ENCODE peak calls at places on chromosomes 13 and 19, in five cellular contexts. O is tibial artery, M is IMR-90, W is Peyer's patch, P is gastrocnemius medialis. H is an unnamed sample. For H3K4me1, the result is how much of the 10 kb centered on the place peaks cover.

GRCh38 chr19:8034178-8034525 is 18.4 kb upstream of the CCL25 start:
- DNase-seq in M (no peak), P (no peak), O (no peak), W (no peak), H (no peak)

GRCh38 chr13:66835040-66835628 is 395.0 kb downstream of the PCDH9 start:
- DNase-seq in P (peak), W (no peak), M (peak), O (peak), H (no peak)

GRCh38 chr13:32121316-32121715 is 89.7 kb downstream of the FRY start:
- DNase-seq in P (no peak), O (no peak), W (no peak), M (no peak), H (no peak)

GRCh38 chr19:30719189-30719990 is 347.2 kb downstream of the ZNF536 start:
- DNase-seq in W (no peak), M (no peak), O (no peak), P (peak), H (no peak)

GRCh38 chr13:98549006-98549727 is 27.7 kb downstream of the STK24 start:
- DNase-seq in O (peak), P (no peak), W (no peak), M (peak), H (no peak)

GRCh38 chr19:48837586-48838191 is 1.4 kb upstream of the HSD17B14 start:
- DNase-seq in W (no peak), M (no peak), P (no peak), O (no peak), H (no peak)

GRCh38 chr19:10209305-10209704 is 14.6 kb upstream of the DNMT1 start:
- DNase-seq in M (peak), W (no peak), P (no peak), O (no peak), H (no peak)

GRCh38 chr13:54859827-54860226 is 1831.2 kb downstream of the OLFM4 start:
- DNase-seq in W (no peak), O (no peak), P (no peak), M (no peak), H (no peak)

GRCh38 chr13:96994030-96994848 is at the start of gene OXGR1:
- DNase-seq in P (no peak), W (no peak), M (no peak), O (no peak), H (no peak)

GRCh38 chr13:57724486-57725272 is 93.1 kb downstream of the PCDH17 start:
- DNase-seq in O (no peak), W (no peak), M (no peak), P (no peak), H (no peak)
- H3K4me1 ChIP-seq in O (under half), W (under half), M (under half), P (under half), H (under half)

GRCh38 chr13:112063807-112064206 is 3.1 kb upstream of the SOX1 start:
- DNase-seq in O (no peak), P (no peak), W (no peak), M (no peak), H (no peak)

GRCh38 chr13:112064222-112064621 is 2.7 kb upstream of the SOX1 start:
- DNase-seq in O (no peak), W (no peak), M (no peak), P (no peak), H (no peak)

GRCh38 chr13:112065867-112066623 is 904 bp upstream of the SOX1 start:
- DNase-seq in W (no peak), P (no peak), O (no peak), M (no peak), H (no peak)

GRCh38 chr13:112066624-112067004 is 335 bp upstream of the SOX1 start:
- DNase-seq in O (no peak), W (no peak), M (no peak), P (no peak), H (no peak)

DNA sequence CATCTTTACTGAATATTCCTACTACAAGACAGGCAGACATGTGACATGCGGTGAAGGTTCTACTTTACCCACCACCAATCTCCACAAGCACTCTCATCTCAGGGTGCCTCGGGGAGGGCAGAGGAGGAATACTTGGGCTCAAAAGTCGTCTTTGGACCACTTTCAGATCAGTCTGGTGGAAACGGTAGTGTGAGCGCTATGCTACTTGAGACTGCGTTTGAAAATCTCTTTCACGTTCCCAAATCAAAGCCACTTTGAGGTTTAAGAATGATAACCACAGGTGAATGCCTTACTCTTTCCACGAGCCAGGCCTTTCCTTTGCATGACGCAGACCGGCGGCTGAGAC is 1.5 kb upstream of the SOX1 start:
- DNase-seq in W (no peak), M (no peak), P (no peak), O (no peak), H (no peak)
- H3K4me3 ChIP-seq in W (no peak), M (no peak), P (no peak), O (no peak), H (no peak)

DNA sequence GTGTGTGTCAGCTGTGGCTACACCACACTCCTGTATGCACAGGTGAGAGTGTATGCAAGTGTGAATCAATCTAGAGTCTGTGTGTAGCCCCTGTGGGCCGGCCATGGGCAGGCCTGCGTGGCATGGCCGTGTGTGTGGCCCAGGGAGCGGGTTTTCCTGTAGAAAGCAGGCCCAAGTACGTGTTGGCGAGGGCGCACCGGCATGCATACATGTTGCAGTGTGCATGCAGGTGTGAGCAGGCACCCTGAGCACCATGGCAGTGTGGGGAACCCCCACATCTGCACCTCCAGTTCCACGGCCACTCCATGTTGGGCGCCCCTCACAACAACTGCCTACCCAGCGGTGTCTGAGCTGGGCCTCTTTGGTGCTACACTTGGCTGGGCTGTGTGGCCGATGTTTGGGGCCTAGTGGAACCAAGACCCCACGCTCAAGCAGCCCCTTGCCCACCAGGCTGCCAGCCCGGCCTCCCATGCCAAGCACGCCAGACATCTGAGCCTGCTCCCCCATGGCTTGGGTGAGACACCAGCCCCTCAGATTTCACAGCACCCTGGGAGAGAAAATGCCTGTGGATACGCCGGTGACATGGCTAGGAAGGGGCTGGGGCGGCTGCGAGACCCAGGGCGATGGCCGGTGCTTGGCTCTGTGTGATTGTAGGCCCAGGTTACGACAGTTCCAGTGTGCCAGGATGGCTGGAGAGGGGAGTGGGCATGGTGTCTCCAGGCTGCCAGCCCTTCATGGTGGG is 2.1 kb downstream of the NFIX start:
- DNase-seq in M (no peak), O (no peak), W (no peak), P (no peak), H (no peak)
- H3K4me1 ChIP-seq in M (under half), O (under half), W (under half), P (half or more), H (half or more)

GRCh38 chr19:3367572-3368440 is 1.4 kb downstream of the NFIC start:
- DNase-seq in W (no peak), O (peak), M (no peak), P (no peak), H (no peak)
- H3K4me3 ChIP-seq in W (peak), O (peak), M (peak), P (peak), H (peak)

GRCh38 chr19:35744688-35745327 is 410 bp downstream of the U2AF1L4 start:
- DNase-seq in P (peak), M (peak), O (peak), W (peak), H (peak)

GRCh38 chr19:35744335-35744687 is 907 bp downstream of the U2AF1L4 start:
- DNase-seq in P (no peak), O (no peak), M (no peak), W (no peak), H (no peak)

GRCh38 chr19:35746556-35746955 is 1.1 kb downstream of the PSENEN start:
- DNase-seq in W (no peak), M (no peak), P (no peak), O (no peak), H (no peak)

GRCh38 chr19:35746087-35746462 is 624 bp downstream of the PSENEN start:
- DNase-seq in P (no peak), M (no peak), W (no peak), O (no peak), H (no peak)

DNA sequence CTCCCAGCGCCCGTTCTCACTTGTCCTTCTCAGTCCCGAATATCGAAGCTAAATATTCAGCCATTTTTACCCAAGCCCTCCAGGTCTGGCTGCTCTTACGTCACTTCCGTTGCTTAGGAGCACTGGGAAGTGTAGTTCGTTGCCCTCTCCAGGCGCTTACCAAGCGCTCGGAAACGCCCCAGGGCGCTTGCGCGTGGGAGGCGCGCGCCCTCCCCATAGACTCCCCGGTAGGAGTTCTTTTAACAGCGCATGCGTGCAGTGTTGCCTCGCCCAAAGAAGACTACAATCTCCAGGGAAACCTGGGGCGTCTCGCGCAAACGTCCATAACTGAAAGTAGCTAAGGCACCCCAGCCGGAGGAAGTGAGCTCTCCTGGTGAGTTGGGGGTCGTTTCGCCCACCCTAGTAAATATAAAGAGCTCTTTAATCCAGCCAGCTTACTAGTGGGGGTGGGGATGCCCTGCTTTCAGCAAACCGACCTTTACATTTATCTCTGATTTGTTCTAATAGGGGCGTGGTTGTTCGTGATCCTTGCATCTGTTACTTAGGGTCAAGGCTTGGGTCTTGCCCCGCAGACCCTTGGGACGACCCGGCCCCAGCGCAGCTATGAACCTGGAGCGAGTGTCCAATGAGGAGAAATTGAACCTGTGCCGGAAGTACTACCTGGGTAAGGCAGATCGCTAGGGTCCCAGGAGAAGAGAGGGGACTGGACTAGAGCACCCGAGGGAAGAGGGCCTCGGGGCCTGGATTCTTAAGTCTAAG is at the start of the genes PSENEN and U2AF1L4:
- DNase-seq in O (peak), P (peak), W (peak), M (peak), H (peak)
- H3K4me1 ChIP-seq in O (under half), P (under half), W (under half), M (under half), H (under half)

GRCh38 chr19:44050740-44051653 is 839 bp upstream of the ZNF223 start:
- DNase-seq in O (no peak), M (no peak), P (no peak), W (no peak), H (no peak)
- H3K4me3 ChIP-seq in O (peak), M (peak), P (peak), W (peak), H (peak)

GRCh38 chr13:50225188-50226155 is 210.2 kb downstream of the KCNRG start:
- DNase-seq in M (no peak), W (no peak), P (no peak), O (no peak), H (no peak)

GRCh38 chr13:50228527-50228926 is 213.3 kb downstream of the KCNRG start:
- DNase-seq in O (no peak), P (no peak), M (no peak), W (no peak), H (no peak)

GRCh38 chr13:50224534-50224933 is 209.3 kb downstream of the KCNRG start:
- DNase-seq in W (no peak), O (no peak), P (no peak), M (peak), H (no peak)

GRCh38 chr13:50227356-50227755 is 212.1 kb downstream of the KCNRG start:
- DNase-seq in P (no peak), O (no peak), M (no peak), W (no peak), H (no peak)

DNA sequence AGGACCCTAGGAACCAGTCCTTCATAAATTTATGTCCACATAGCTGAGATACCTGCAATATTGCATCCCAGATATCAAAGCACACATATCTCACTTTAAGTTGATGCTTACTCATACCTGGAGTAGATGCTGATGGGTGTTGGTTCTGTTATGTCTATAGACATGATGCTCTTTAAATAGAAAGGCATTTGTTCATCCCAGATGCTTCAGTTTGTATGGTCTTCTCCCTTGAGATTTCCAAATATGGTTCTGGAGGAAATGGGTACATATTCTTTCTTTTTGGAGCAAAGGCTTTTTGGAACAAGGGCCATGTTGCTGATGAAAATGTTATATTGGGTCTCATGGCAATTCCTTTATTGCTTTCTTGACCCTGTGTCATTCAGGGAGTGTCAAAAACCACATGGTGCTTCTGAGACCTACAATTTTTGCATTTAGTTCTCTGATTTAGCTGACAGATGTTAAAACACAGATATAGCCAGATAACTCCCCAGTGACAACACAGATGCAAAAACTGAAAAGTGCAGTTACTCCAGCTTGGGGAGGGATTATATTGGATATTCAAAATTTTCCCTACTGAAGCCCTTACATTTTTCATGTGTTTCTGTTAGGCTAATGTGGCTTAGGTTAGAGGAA is 211.4 kb downstream of the KCNRG start:
- DNase-seq in M (no peak), W (no peak), P (no peak), O (no peak), H (no peak)
- H3K4me1 ChIP-seq in M (under half), W (under half), P (under half), O (under half), H (under half)

DNA sequence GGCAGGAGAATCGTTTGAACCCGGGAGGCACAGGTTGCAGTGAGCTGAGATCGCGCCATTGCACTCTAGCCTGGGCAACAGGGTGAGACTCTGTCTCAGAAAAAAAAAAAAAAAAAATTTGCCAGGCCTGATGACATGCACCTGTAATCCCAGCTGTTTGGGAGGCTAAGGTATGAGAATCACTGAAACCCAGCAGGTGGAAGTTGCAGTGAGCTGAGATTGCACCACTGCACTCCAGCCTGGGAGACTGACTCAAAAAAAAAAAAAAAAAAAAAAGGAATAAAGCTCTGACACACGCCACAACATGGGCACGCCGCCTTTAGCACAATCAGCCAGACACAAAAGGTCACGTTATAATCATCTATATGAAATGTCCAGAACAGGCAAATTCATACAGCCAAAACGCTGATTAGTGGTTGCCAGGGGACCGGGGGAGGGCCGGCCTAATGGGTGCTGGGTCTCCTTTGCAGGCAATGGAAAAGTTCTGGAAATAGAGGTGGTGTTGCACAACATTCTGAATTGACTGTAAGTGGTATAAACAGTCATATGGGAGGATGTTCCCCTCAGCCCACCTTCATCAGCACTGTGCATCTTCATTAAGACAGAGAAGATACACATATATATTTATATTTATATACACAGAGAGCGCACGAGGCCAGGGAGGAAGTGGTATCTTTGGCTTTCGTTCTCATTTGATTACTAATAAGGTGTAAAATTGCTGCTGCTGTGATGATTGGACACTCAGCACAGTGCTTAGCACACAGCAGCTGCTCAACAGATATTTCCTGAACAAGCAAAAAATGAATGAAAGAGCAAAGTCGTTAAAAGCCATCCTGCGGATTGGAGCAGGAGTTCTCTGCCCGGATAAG is 3.8 kb downstream of the HSPBP1 start:
- DNase-seq in P (no peak), W (peak), M (no peak), O (no peak), H (no peak)
- H3K4me3 ChIP-seq in P (no peak), W (no peak), M (no peak), O (no peak), H (no peak)

GRCh38 chr13:35724480-35724879 is 248.0 kb upstream of the MAB21L1 start:
- DNase-seq in P (no peak), W (no peak), M (no peak), O (no peak), H (no peak)

GRCh38 chr13:35722438-35723060 is 246.1 kb upstream of the MAB21L1 start:
- DNase-seq in W (no peak), P (no peak), O (no peak), M (peak), H (no peak)

GRCh38 chr13:35723061-35723461 is 246.6 kb upstream of the MAB21L1 start:
- DNase-seq in P (peak), M (peak), W (no peak), O (no peak), H (no peak)

GRCh38 chr13:35720690-35721554 is 244.4 kb upstream of the MAB21L1 start:
- DNase-seq in M (peak), W (peak), P (peak), O (no peak), H (no peak)

GRCh38 chr13:35723820-35724219 is 247.3 kb upstream of the MAB21L1 start:
- DNase-seq in W (no peak), M (peak), O (no peak), P (peak), H (no peak)
- H3K4me1 ChIP-seq in W (under half), M (under half), O (under half), P (under half), H (under half)

DNA sequence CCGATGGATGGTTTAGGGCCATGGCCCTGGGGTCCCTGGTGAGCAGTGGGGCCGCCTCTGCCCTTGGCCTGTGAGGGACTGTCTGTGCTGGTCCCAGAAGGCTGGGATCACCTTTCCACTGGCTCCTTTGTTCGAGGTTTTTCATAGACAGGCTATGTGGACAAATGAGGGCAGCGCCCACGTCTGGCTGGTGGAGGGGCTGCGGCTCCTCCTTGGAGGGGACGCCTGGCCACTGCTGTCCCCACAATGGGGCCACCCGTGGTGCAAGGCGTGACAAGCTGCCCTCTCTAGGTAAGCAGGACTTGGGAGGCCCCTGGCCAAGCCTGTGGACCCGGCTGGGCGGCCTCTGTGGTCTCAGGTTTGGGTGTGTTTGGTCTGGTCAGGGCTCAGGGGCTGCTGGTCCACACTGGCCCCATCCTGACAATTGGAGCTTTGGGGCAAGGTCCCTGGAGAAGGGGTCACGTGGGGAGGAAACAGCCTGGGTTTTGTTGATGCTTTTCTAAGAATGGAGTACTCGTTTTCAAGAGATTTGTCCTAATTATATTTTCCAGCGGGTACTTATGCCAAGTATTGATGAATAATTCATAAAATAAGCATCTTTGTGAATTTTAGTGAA is 33.3 kb downstream of the MCF2L start:
- DNase-seq in O (no peak), P (no peak), W (no peak), M (no peak), H (no peak)
- H3K4me3 ChIP-seq in O (no peak), P (no peak), W (peak), M (no peak), H (no peak)